ENCODE peak calls at places on chromosomes 2 and 18, in seven cellular contexts. H is germinal center; E is osteocyte; G is progenitor cell of endocrine pancreas; P is activated CD8-positive, alpha-beta T cell treated with anti-CD3 and anti-CD28 coated beads, Interleukin-2, amount 10 ng/mL, durations not matched to agents 7 days and 5 days; B is GM23338; Z is naive thymus-derived CD4-positive, alpha-beta T cell. N is an unnamed sample.

GRCh38 chr2:140033638-140034037 is 1253.4 kb upstream of the NXPH2 start:
- DNase-seq in H (no peak), E (no peak), G (no peak), P (no peak), B (no peak), Z (no peak), N (no peak)

GRCh38 chr2:145777297-145777696 is 1257.4 kb upstream of the ZEB2 start:
- DNase-seq in H (no peak), E (no peak), G (no peak), P (no peak), B (no peak), Z (no peak), N (no peak)

GRCh38 chr2:235194351-235194750 is 242.5 kb downstream of the SH3BP4 start:
- DNase-seq in H (no peak), E (no peak), G (no peak), P (no peak), B (no peak), Z (no peak), N (no peak)

GRCh38 chr2:240893363-240893828 is 2.6 kb downstream of the MAB21L4 start:
- DNase-seq in H (no peak), E (no peak), G (no peak), P (peak), B (no peak), Z (no peak), N (no peak)

GRCh38 chr2:105757361-105757933 is 12.7 kb downstream of the NCK2 start:
- DNase-seq in H (no peak), E (no peak), G (no peak), P (no peak), B (no peak), Z (no peak), N (no peak)

GRCh38 chr18:47710451-47710850 is 220.0 kb downstream of the SMAD2 start:
- DNase-seq in H (no peak), E (no peak), G (no peak), P (no peak), B (no peak), Z (no peak), N (no peak)

GRCh38 chr2:199668648-199669047 is 182.3 kb downstream of the FTCDNL1 start:
- DNase-seq in H (no peak), E (no peak), G (no peak), P (no peak), B (no peak), Z (no peak), N (no peak)

GRCh38 chr2:205994344-205994743 is 91.6 kb downstream of the INO80D start:
- DNase-seq in H (no peak), E (no peak), G (no peak), P (no peak), B (no peak), Z (no peak), N (no peak)

GRCh38 chr2:11598228-11598731 is 64.4 kb downstream of the GREB1 start:
- DNase-seq in H (no peak), E (no peak), G (no peak), P (no peak), B (no peak), Z (no peak), N (no peak)

GRCh38 chr2:118614856-118615255 is 232.6 kb downstream of the EN1 start:
- DNase-seq in H (no peak), E (no peak), G (no peak), P (no peak), B (no peak), Z (no peak), N (no peak)

GRCh38 chr2:237447496-237447895 is 33.5 kb upstream of the COL6A3 start:
- DNase-seq in H (no peak), E (no peak), G (no peak), P (no peak), B (no peak), Z (no peak), N (no peak)

GRCh38 chr2:193778293-193778692 is 1583.6 kb upstream of the TMEFF2 start:
- DNase-seq in H (no peak), E (no peak), G (no peak), P (no peak), B (no peak), Z (no peak), N (no peak)

GRCh38 chr18:44852818-44853217 is 172.1 kb downstream of the SETBP1 start:
- DNase-seq in H (no peak), E (no peak), G (no peak), P (no peak), B (no peak), Z (no peak), N (no peak)